ENCODE peak calls at places on chromosome 20, in six cellular contexts. M, N, T, S, E and Q are unnamed samples.
A peak's percentile ranks its signal among the peaks of the same experiment; 100 is the strongest.

GRCh38 chr20:25321262-25321831 is 69.3 kb downstream of the ABHD12 start:
- DNase-seq in E (no peak), T (no peak), M (no peak), S (no peak), N (no peak), Q (no peak)

GRCh38 chr20:35225319-35226125 is 968 bp upstream of the MMP24 start:
- DNase-seq in T (no peak), N (no peak), M (no peak), S (peak; percentile 30), E (no peak), Q (no peak)

GRCh38 chr20:48586728-48587127 is 241.1 kb downstream of the PREX1 start:
- DNase-seq in T (no peak), S (no peak), E (no peak), N (no peak), M (no peak), Q (no peak)

GRCh38 chr20:2820084-2820895 is 4.1 kb downstream of the TMEM239 start:
- DNase-seq in E (peak; percentile 43), N (peak; percentile 32), M (no peak), T (no peak), S (peak; percentile 70), Q (no peak)

GRCh38 chr20:62312662-62312977 is 9.8 kb downstream of the ADRM1 start:
- DNase-seq in S (no peak), M (no peak), E (no peak), N (no peak), T (no peak), Q (no peak)

GRCh38 chr20:35465976-35466375 is 10.6 kb downstream of the CEP250 start:
- DNase-seq in E (no peak), S (no peak), T (no peak), N (no peak), M (no peak), Q (no peak)

GRCh38 chr20:19094959-19095541 is 117.4 kb upstream of the SLC24A3 start:
- DNase-seq in T (peak; percentile 59), E (no peak), M (no peak), S (no peak), N (no peak), Q (no peak)

GRCh38 chr20:25310921-25311728 is 63.2 kb downstream of the PYGB start:
- DNase-seq in M (no peak), E (no peak), S (no peak), N (no peak), T (peak; percentile 50), Q (no peak)

GRCh38 chr20:44747166-44748004 is 1.7 kb downstream of the KCNK15 start:
- DNase-seq in E (peak; percentile 88), T (peak; percentile 97), S (peak; percentile 97), N (peak; percentile 86), M (peak; percentile 86), Q (peak; percentile 78)

GRCh38 chr20:18057106-18057993 is at the start of gene OVOL2:
- DNase-seq in E (peak; percentile 46), S (peak; percentile 90), M (peak; percentile 52), N (peak; percentile 88), T (peak; percentile 95), Q (no peak)

GRCh38 chr20:21237956-21238355 is 65.2 kb upstream of the XRN2 start:
- DNase-seq in M (no peak), T (peak; percentile 67), N (no peak), E (no peak), S (no peak), Q (no peak)

GRCh38 chr20:17614176-17614811 is 44.4 kb downstream of the DSTN start:
- DNase-seq in E (no peak), N (peak; percentile 62), M (peak; percentile 14), S (peak; percentile 29), T (no peak), Q (no peak)

GRCh38 chr20:64030371-64031134 is 5.4 kb upstream of the C20orf204 start:
- DNase-seq in M (no peak), S (no peak), N (peak; percentile 54), T (no peak), E (no peak), Q (no peak)

GRCh38 chr20:1377984-1378742 is 14.7 kb downstream of the FKBP1A start:
- DNase-seq in S (no peak), E (no peak), T (peak; percentile 96), N (no peak), M (no peak), Q (no peak)

GRCh38 chr20:63084563-63084927 is 77.8 kb upstream of the BHLHE23 start:
- DNase-seq in E (no peak), S (no peak), N (no peak), M (no peak), T (no peak), Q (no peak)

GRCh38 chr20:38997622-38998021 is 35.5 kb downstream of the DHX35 start:
- DNase-seq in T (no peak), S (peak; percentile 17), E (no peak), N (no peak), M (no peak), Q (peak; percentile 13)

GRCh38 chr20:61635721-61636455 is 383.8 kb downstream of the CDH4 start:
- DNase-seq in E (no peak), N (no peak), T (no peak), M (no peak), S (peak; percentile 61), Q (no peak)

GRCh38 chr20:42018979-42019378 is 400.8 kb upstream of the CHD6 start:
- DNase-seq in N (no peak), S (no peak), M (no peak), E (peak; percentile 51), T (no peak), Q (peak; percentile 3)

GRCh38 chr20:18087054-18087453 is 29.3 kb upstream of the OVOL2 start:
- DNase-seq in T (no peak), N (no peak), E (peak; percentile 21), M (no peak), S (peak; percentile 59), Q (no peak)

GRCh38 chr20:40497781-40498691 is 191.0 kb downstream of the MAFB start:
- DNase-seq in N (no peak), E (no peak), M (no peak), S (no peak), T (no peak), Q (no peak)

GRCh38 chr20:40154514-40154913 is 534.5 kb downstream of the MAFB start:
- DNase-seq in S (no peak), E (no peak), T (no peak), N (no peak), M (no peak), Q (no peak)

GRCh38 chr20:57056651-57057050 is 209.8 kb downstream of the BMP7 start:
- DNase-seq in E (no peak), N (no peak), S (no peak), M (no peak), T (peak; percentile 92), Q (no peak)

GRCh38 chr20:57053798-57054552 is 212.5 kb downstream of the BMP7 start:
- DNase-seq in N (no peak), E (no peak), S (no peak), T (no peak), M (no peak), Q (no peak)

GRCh38 chr20:57053067-57053466 is 213.4 kb downstream of the BMP7 start:
- DNase-seq in N (no peak), S (no peak), T (no peak), M (no peak), E (no peak), Q (no peak)

GRCh38 chr20:57059055-57059617 is 207.3 kb downstream of the BMP7 start:
- DNase-seq in N (no peak), T (no peak), E (no peak), S (no peak), M (no peak), Q (no peak)

DNA sequence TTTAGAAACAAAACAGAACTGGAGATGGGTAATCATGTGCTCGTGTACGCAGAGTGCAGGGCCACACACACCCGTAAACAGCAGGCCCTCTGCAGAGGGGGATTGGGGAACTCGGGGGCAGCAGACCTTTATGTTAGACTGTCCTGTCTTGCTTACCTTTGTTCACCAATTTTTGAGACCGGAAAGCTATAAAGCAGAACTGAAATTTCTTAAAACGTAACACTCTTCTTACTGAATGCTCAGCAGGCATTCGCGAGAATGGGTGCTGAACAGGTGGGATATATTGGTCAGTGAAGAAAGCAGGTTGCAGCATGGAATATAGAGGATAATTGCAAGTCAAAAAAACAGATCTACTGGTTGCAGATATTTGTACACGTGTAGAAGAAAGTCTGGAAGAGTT is 211.1 kb downstream of the BMP7 start:
- DNase-seq in S (no peak), T (no peak), N (no peak), E (no peak), M (no peak), Q (peak; percentile 50)
- TF ChIP-seq EZH2phosphoT487 in S (no peak), T (no peak), N (no peak), E (no peak), M (no peak), Q (no peak)

GRCh38 chr20:6411651-6412050 is 288.8 kb upstream of the FERMT1 start:
- DNase-seq in M (no peak), T (no peak), N (no peak), S (no peak), E (no peak), Q (no peak)

GRCh38 chr20:6420336-6420735 is 297.5 kb upstream of the FERMT1 start:
- DNase-seq in E (no peak), M (no peak), N (no peak), S (no peak), T (no peak), Q (no peak)

GRCh38 chr20:6421321-6422030 is 298.6 kb upstream of the FERMT1 start:
- DNase-seq in N (no peak), E (no peak), S (no peak), M (no peak), T (no peak), Q (no peak)

GRCh38 chr20:6418732-6419131 is 295.9 kb upstream of the FERMT1 start:
- DNase-seq in M (no peak), E (no peak), N (no peak), T (peak; percentile 69), S (no peak), Q (no peak)

DNA sequence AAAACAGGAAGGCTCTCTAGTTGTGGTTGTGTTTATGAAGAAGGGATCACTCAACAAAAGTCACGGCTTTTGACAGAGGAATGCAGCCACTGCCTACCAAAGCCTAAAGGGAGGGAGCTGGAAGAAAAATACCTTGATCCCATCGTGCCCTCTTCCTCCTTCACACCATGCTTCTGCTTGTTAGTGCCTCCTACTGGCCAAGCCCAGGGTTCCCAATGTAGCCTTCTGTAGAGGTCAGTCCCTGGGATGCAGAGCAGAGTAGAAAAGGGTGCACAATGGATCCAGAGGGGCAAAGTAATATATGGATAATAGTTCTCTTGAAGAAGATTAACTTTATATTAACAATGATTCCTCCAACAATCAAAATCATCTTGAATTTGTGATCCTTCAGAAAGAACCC is 293.5 kb upstream of the FERMT1 start:
- DNase-seq in E (no peak), S (peak; percentile 16), N (no peak), M (no peak), T (no peak), Q (no peak)
- TF ChIP-seq CTCF in E (peak; percentile 12), S (peak; percentile 54), N (no peak), M (no peak), T (peak; percentile 31), Q (peak; percentile 29)

GRCh38 chr20:51333446-51333845 is 209.1 kb downstream of the NFATC2 start:
- DNase-seq in N (no peak), T (no peak), S (no peak), M (no peak), E (no peak), Q (no peak)
- TF ChIP-seq EZH2phosphoT487 in N (no peak), T (no peak), S (no peak), M (no peak), E (no peak), Q (no peak)

GRCh38 chr20:9903048-9903651 is 64.3 kb upstream of the PAK5 start:
- DNase-seq in N (peak; percentile 16), E (peak; percentile 70), M (no peak), S (peak; percentile 83), T (peak; percentile 30), Q (peak; percentile 20)
- TF ChIP-seq CTCF in N (peak; percentile 49), E (peak; percentile 93), M (peak; percentile 53), S (peak; percentile 90), T (peak; percentile 89), Q (peak; percentile 84)

GRCh38 chr20:50085481-50086365 is 27.2 kb downstream of the UBE2V1 start:
- DNase-seq in E (peak; percentile 85), M (peak; percentile 79), S (peak; percentile 90), T (peak; percentile 75), N (peak; percentile 81), Q (peak; percentile 76)
- TF ChIP-seq EZH2phosphoT487 in E (no peak), M (no peak), S (no peak), T (no peak), N (no peak), Q (no peak)